ENCODE peak calls at places on chromosomes 2 and 18, in eight cellular contexts. E is fibroblast of pulmonary artery, W is dorsolateral prefrontal cortex, P is upper lobe of right lung, K is lung, I is GM06990, X is mammary epithelial cell, N is HepG2. M is an unnamed sample.

GRCh38 chr2:71422786-71423185 is 30.6 kb upstream of the DYSF start:
- DNase-seq in I (no peak), W (no peak), N (no peak), P (no peak), E (no peak), X (no peak), K (no peak), M (no peak)

GRCh38 chr2:99066602-99067001 is 74.9 kb upstream of the C2orf15 start:
- DNase-seq in I (peak; percentile 43), X (peak; percentile 46), P (no peak), W (no peak), K (no peak), E (peak; percentile 71), N (peak; percentile 64), M (peak; percentile 58)

GRCh38 chr2:143110759-143111428 is 18.3 kb upstream of the ARHGAP15 start:
- DNase-seq in X (peak; percentile 45), P (no peak), N (peak; percentile 68), I (peak; percentile 25), W (peak; percentile 24), E (peak; percentile 76), K (peak; percentile 64), M (peak; percentile 70)

GRCh38 chr2:164061129-164061746 is 325.4 kb upstream of the FIGN start:
- DNase-seq in K (peak; percentile 31), X (peak; percentile 28), I (no peak), W (no peak), E (peak; percentile 58), P (no peak), N (peak; percentile 53), M (peak; percentile 48)

GRCh38 chr2:172095905-172096660 is 6.6 kb downstream of the DLX2 start:
- DNase-seq in W (no peak), P (no peak), X (no peak), E (no peak), N (no peak), K (no peak), I (no peak), M (no peak)

GRCh38 chr18:3794537-3795348 is 344.8 kb downstream of the TGIF1 start:
- DNase-seq in K (no peak), I (peak; percentile 20), X (peak; percentile 95), W (peak; percentile 83), N (no peak), E (peak; percentile 98), P (no peak), M (peak; percentile 94)

GRCh38 chr2:218984239-218985020 is 554 bp downstream of the FEV start:
- DNase-seq in W (no peak), K (no peak), N (no peak), X (no peak), P (no peak), I (no peak), E (peak; percentile 50), M (no peak)

GRCh38 chr18:79902640-79903039 is 48.8 kb downstream of the SLC66A2 start:
- DNase-seq in P (peak; percentile 57), W (no peak), X (no peak), K (no peak), E (no peak), N (no peak), I (no peak), M (no peak)

GRCh38 chr2:168699834-168700417 is 102.5 kb upstream of the NOSTRIN start:
- DNase-seq in W (peak; percentile 57), E (peak; percentile 91), P (no peak), I (no peak), K (peak; percentile 69), X (no peak), N (peak; percentile 29), M (no peak)

GRCh38 chr2:128395640-128396499 is 77.2 kb upstream of the HS6ST1 start:
- DNase-seq in K (no peak), E (peak; percentile 32), N (no peak), X (no peak), P (peak; percentile 26), W (no peak), I (no peak), M (peak; percentile 80)

GRCh38 chr2:174878537-174879147 is 114.4 kb upstream of the CHRNA1 start:
- DNase-seq in K (no peak), E (peak; percentile 30), P (no peak), X (peak; percentile 40), N (no peak), I (no peak), W (no peak), M (peak; percentile 37)

GRCh38 chr18:2897448-2898052 is 50.7 kb downstream of the EMILIN2 start:
- DNase-seq in N (no peak), P (no peak), I (no peak), W (no peak), E (no peak), X (no peak), K (no peak), M (no peak)

GRCh38 chr2:196949116-196949515 is 22.6 kb upstream of the PGAP1 start:
- DNase-seq in I (no peak), P (no peak), E (no peak), N (no peak), X (no peak), W (no peak), K (no peak), M (no peak)

GRCh38 chr18:37668971-37669747 is 103.6 kb upstream of the CELF4 start:
- DNase-seq in X (no peak), P (no peak), E (peak; percentile 30), I (no peak), K (peak; percentile 44), W (peak; percentile 9), N (no peak), M (no peak)
- TF ChIP-seq CTCF in X (no peak), P (no peak), E (no peak), I (no peak), K (no peak), W (no peak), N (no peak), M (no peak)

GRCh38 chr2:223600056-223600455 is 2.1 kb downstream of the SCG2 start:
- DNase-seq in X (no peak), W (no peak), I (no peak), N (no peak), K (no peak), P (no peak), E (no peak), M (no peak)
- H3K4me3 ChIP-seq in X (no peak overlapping the region), W (peak overlapping the region; percentile 56), I (no peak overlapping the region), N (no peak overlapping the region), K (no peak overlapping the region), P (no peak overlapping the region), E (no peak overlapping the region), M (no peak overlapping the region)

DNA sequence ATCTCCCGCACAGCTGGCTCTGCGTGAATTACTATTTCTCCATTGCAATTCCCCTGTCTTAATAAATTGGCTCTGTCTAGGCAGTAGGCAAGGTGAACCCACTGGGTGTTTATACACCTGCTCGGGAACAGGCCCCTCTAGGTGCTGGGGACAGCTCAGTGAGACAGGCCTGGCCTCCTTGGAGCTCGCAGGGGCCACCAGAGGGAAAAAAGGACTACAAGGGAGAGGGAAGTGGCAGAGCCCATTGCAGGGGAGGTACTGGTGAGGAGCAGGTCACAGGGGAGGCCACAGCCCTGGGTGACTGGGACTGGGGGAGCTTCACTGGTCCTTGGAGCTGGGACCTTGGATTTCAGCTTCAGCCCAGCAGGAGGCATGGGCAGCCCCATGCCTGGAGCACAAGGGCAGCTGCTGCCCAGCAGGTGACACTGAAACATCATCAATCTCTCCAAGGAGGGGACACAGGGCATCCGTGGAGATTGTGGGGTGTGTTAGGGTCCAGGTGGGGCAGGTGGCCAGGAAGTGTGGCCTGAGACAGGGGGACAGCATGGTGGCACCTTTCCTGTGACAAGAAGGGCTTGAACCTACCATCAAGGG is 31.2 kb downstream of the NGEF start:
- DNase-seq in X (no peak), P (peak; percentile 44), N (peak; percentile 18), E (no peak), W (no peak), K (no peak), I (no peak), M (no peak)
- TF ChIP-seq CTCF in X (no peak), P (no peak), N (peak; percentile 64), E (no peak), W (no peak), K (no peak), I (no peak), M (peak; percentile 13)

GRCh38 chr2:191030521-191031154 is 16.7 kb upstream of the STAT1 start:
- DNase-seq in W (no peak), P (no peak), X (no peak), K (no peak), N (peak; percentile 52), I (no peak), E (peak; percentile 68), M (peak; percentile 66)
- H3K4me3 ChIP-seq in W (no peak overlapping the region), P (no peak overlapping the region), X (no peak overlapping the region), K (no peak overlapping the region), N (no peak overlapping the region), I (no peak overlapping the region), E (no peak overlapping the region), M (no peak overlapping the region)

GRCh38 chr2:102615620-102616436 is 3.5 kb upstream of the SLC9A2 start:
- DNase-seq in P (peak; percentile 77), K (peak; percentile 48), I (no peak), N (peak; percentile 60), E (peak; percentile 74), X (peak; percentile 53), W (no peak), M (peak; percentile 76)
- TF ChIP-seq CTCF in P (peak; percentile 84), K (peak; percentile 61), I (peak; percentile 98), N (peak; percentile 93), E (peak; percentile 100), X (peak; percentile 98), W (peak; percentile 72), M (peak; percentile 100)

DNA sequence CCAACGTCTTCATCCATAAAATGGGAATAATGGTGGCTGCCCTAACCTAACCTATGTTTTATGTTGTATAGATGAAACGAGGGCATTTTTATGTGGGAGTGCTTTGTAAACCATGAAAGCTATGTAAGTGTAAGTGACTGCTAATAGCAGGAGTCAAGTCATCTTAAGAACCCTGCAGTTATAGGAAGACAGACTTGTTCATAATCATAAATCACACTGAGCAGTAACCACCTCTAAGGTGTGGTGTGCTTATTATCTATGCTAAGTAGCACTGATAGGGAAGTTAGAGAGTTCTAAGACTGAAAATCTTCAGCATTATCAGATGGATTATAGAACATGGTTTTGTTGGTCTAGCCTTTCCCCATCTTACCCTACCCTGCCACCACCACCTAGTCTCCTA is 24.2 kb upstream of the NRP2 start:
- DNase-seq in I (no peak), P (no peak), W (no peak), K (no peak), X (no peak), E (no peak), N (no peak), M (no peak)
- H3K4me3 ChIP-seq in I (no peak overlapping the region), P (no peak overlapping the region), W (no peak overlapping the region), K (no peak overlapping the region), X (no peak overlapping the region), E (no peak overlapping the region), N (no peak overlapping the region), M (no peak overlapping the region)

GRCh38 chr2:7933665-7934064 is 748.2 kb upstream of the ID2 start:
- DNase-seq in E (no peak), X (no peak), P (no peak), W (no peak), I (no peak), K (no peak), N (no peak), M (no peak)
- TF ChIP-seq CTCF in E (no peak), X (no peak), P (no peak), W (no peak), I (no peak), K (no peak), N (no peak), M (no peak)